ENCODE peak calls at places on chromosome 15, in five cellular contexts. Z is GM23338, R is fibroblast of the aortic adventitia, M is HFFc6, V is choroid plexus epithelial cell. Q is an unnamed sample.

GRCh38 chr15:72284781-72285180 is 12.4 kb upstream of the PARP6 start:
- DNase-seq in M (no peak), R (no peak), V (no peak), Z (no peak), Q (no peak)

GRCh38 chr15:98063311-98063710 is 102.8 kb downstream of the ARRDC4 start:
- DNase-seq in Z (no peak), V (no peak), M (peak), R (peak), Q (peak)

GRCh38 chr15:71595846-71596553 is 214.4 kb upstream of the NR2E3 start:
- DNase-seq in Z (no peak), R (peak), M (peak), V (no peak), Q (no peak)

GRCh38 chr15:82647045-82647834 is at the start of gene CPEB1:
- DNase-seq in Z (peak), V (peak), R (peak), M (peak), Q (no peak)

GRCh38 chr15:40695469-40695910 is 516 bp downstream of the RAD51 start:
- DNase-seq in V (peak), Z (no peak), R (peak), M (peak), Q (no peak)

GRCh38 chr15:98551936-98552562 is 96.3 kb upstream of the IGF1R start:
- DNase-seq in R (no peak), Z (no peak), V (no peak), M (no peak), Q (no peak)

GRCh38 chr15:25849431-25849921 is 13.7 kb downstream of the ATP10A start:
- DNase-seq in Z (peak), V (peak), M (peak), R (peak), Q (peak)

GRCh38 chr15:62344806-62345539 is 179.9 kb upstream of the C2CD4B start:
- DNase-seq in Z (peak), M (peak), V (peak), R (peak), Q (no peak)

GRCh38 chr15:79970921-79971434 is at the start of gene BCL2A1:
- DNase-seq in R (peak), V (peak), M (peak), Z (no peak), Q (peak)

GRCh38 chr15:81274932-81275341 is 49.0 kb downstream of the STARD5 start:
- DNase-seq in M (peak), V (peak), R (peak), Z (peak), Q (no peak)

GRCh38 chr15:53974121-53974520 is 4.1 kb upstream of the UNC13C start:
- DNase-seq in M (no peak), R (no peak), V (no peak), Z (no peak), Q (no peak)

GRCh38 chr15:89984001-89984400 is 17.1 kb upstream of the ZNF710 start:
- DNase-seq in M (no peak), Z (no peak), V (no peak), R (no peak), Q (no peak)

GRCh38 chr15:91032919-91033803 is 10.8 kb upstream of the VPS33B start:
- DNase-seq in V (peak), M (no peak), R (peak), Z (peak), Q (no peak)

GRCh38 chr15:65195542-65196026 is 10.4 kb upstream of the CLPX start:
- DNase-seq in V (no peak), Z (no peak), R (peak), M (no peak), Q (no peak)

GRCh38 chr15:41940441-41940857 is 31.9 kb downstream of the EHD4 start:
- DNase-seq in V (peak), R (peak), Z (no peak), M (peak), Q (no peak)

GRCh38 chr15:57703387-57703786 is 3.1 kb upstream of the POLR2M start:
- DNase-seq in R (no peak), M (peak), V (no peak), Z (no peak), Q (no peak)

GRCh38 chr15:66053991-66054390 is 184.7 kb downstream of the RAB11A start:
- DNase-seq in R (no peak), V (no peak), M (no peak), Z (no peak), Q (no peak)

GRCh38 chr15:58212909-58213526 is 74.8 kb downstream of the AQP9 start:
- DNase-seq in V (peak), Z (peak), M (peak), R (peak), Q (no peak)

GRCh38 chr15:70902105-70902504 is 9.5 kb downstream of the LRRC49 start:
- DNase-seq in V (peak), M (peak), Z (no peak), R (peak), Q (peak)

GRCh38 chr15:83327041-83327440 is 42.6 kb upstream of the BNC1 start:
- DNase-seq in V (peak), R (no peak), Z (no peak), M (no peak), Q (no peak)

GRCh38 chr15:61654004-61654740 is 406.1 kb downstream of the VPS13C start:
- DNase-seq in Z (no peak), R (no peak), M (no peak), V (no peak), Q (no peak)

GRCh38 chr15:101083336-101084045 is 164.3 kb downstream of the LRRK1 start:
- DNase-seq in Z (no peak), V (no peak), R (no peak), M (no peak), Q (no peak)

GRCh38 chr15:100277087-100277855 is 64.5 kb downstream of the ADAMTS17 start:
- DNase-seq in V (no peak), R (no peak), M (no peak), Z (no peak), Q (no peak)

GRCh38 chr15:91407237-91407889 is 307.3 kb downstream of the SV2B start:
- DNase-seq in R (peak), V (peak), M (no peak), Z (peak), Q (no peak)

GRCh38 chr15:59885832-59886231 is 118.3 kb upstream of the FOXB1 start:
- DNase-seq in V (no peak), R (peak), Z (peak), M (no peak), Q (no peak)

GRCh38 chr15:66483131-66483566 is 14.4 kb downstream of the SNAPC5 start:
- DNase-seq in V (peak), M (peak), Z (no peak), R (peak), Q (no peak)

GRCh38 chr15:80709542-80709941 is 14.4 kb downstream of the ABHD17C start:
- DNase-seq in Z (no peak), V (no peak), M (no peak), R (no peak), Q (no peak)

GRCh38 chr15:85458764-85459163 is 78.4 kb downstream of the AKAP13 start:
- DNase-seq in R (no peak), Z (no peak), M (no peak), V (no peak), Q (no peak)

GRCh38 chr15:92687183-92687582 is 31.6 kb upstream of the FAM174B start:
- DNase-seq in R (no peak), Z (no peak), V (no peak), M (peak), Q (no peak)

GRCh38 chr15:85860394-85861161 is 65.9 kb upstream of the KLHL25 start:
- DNase-seq in Z (no peak), V (no peak), M (no peak), R (no peak), Q (no peak)

GRCh38 chr15:73959012-73959581 is 32.8 kb downstream of the LOXL1 start:
- DNase-seq in M (no peak), V (no peak), Z (no peak), R (no peak), Q (no peak)

GRCh38 chr15:92098869-92099268 is 245.4 kb downstream of the SLCO3A1 start:
- DNase-seq in M (no peak), Z (peak), R (peak), V (no peak), Q (no peak)

GRCh38 chr15:63983071-63983711 is 63.1 kb downstream of the DAPK2 start:
- DNase-seq in M (no peak), R (no peak), Z (no peak), V (no peak), Q (no peak)

GRCh38 chr15:55998478-55998877 is 5.1 kb upstream of the NEDD4 start:
- DNase-seq in Z (no peak), M (no peak), V (no peak), R (no peak), Q (no peak)

GRCh38 chr15:74133071-74133702 is 2.8 kb downstream of the ISLR2 start:
- DNase-seq in R (no peak), Z (peak), V (no peak), M (peak), Q (no peak)

GRCh38 chr15:62413147-62413546 is 248.1 kb upstream of the C2CD4B start:
- DNase-seq in R (peak), M (no peak), V (no peak), Z (no peak), Q (peak)

GRCh38 chr15:56286213-56286612 is 42.5 kb upstream of the RFX7 start:
- DNase-seq in R (no peak), Z (peak), V (no peak), M (no peak), Q (no peak)

GRCh38 chr15:77461486-77461885 is 40.8 kb downstream of the HMG20A start:
- DNase-seq in Z (no peak), R (peak), V (no peak), M (peak), Q (peak)

GRCh38 chr15:90184119-90184785 is 16.9 kb upstream of the SEMA4B start:
- DNase-seq in R (peak), Z (peak), V (peak), M (peak), Q (peak)

GRCh38 chr15:32936283-32936918 is 218.6 kb downstream of the GREM1 start:
- DNase-seq in Z (peak), M (peak), V (peak), R (peak), Q (no peak)
- TF ChIP-seq CTCF in Z (peak), M (peak), V (peak), R (peak), Q (peak)

GRCh38 chr15:29818141-29818540 is 4.1 kb downstream of the TJP1 start:
- DNase-seq in Z (no peak), M (no peak), V (no peak), R (no peak), Q (no peak)

GRCh38 chr15:29815705-29816042 is 6.6 kb downstream of the TJP1 start:
- DNase-seq in Z (no peak), M (no peak), V (no peak), R (no peak), Q (no peak)

GRCh38 chr15:29813009-29813408 is 9.3 kb downstream of the TJP1 start:
- DNase-seq in M (no peak), V (no peak), Z (no peak), R (no peak), Q (no peak)

GRCh38 chr15:29812384-29812694 is 9.9 kb downstream of the TJP1 start:
- DNase-seq in R (peak), V (peak), M (peak), Z (peak), Q (no peak)

GRCh38 chr15:29815000-29815704 is 7.1 kb downstream of the TJP1 start:
- DNase-seq in M (peak), Z (no peak), R (peak), V (peak), Q (no peak)
- TF ChIP-seq CTCF in M (no peak), Z (no peak), R (no peak), V (no peak), Q (no peak)

GRCh38 chr15:51327081-51327480 is 11.3 kb downstream of the CYP19A1 start:
- DNase-seq in Z (no peak), R (no peak), M (no peak), V (no peak), Q (no peak)
- TF ChIP-seq CTCF in Z (no peak), R (no peak), M (no peak), V (no peak), Q (no peak)

DNA sequence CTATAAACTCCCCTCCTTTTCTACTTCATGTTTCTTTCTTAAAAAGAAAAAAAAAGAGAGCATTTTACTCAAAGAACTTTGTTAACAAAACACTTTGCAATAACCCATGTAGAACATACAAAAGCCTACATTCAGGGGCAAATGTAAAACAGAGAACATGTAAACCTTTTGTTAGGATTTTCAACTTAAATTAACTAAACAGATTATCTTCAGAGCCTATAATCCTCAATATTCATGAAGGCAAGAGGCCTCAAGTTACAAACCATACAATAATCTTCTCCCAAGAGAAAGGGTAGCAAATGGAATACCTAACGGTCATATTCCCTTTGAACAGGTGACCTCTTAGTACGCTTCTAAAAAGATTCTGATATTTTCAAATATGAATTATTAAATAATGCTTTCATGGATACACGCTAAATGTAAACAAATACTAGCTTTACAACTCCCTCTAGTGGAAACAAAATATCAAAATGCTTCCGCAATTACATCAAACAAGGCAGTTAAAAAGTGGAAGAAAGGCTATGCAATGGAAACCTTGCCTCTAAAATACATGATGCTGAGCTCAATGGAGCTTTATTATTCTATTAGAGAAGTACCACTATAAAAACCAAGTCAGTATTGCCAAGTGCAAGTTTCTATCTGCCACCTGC is 9.9 kb downstream of the CEP152 start:
- DNase-seq in V (peak), R (peak), Z (peak), M (peak), Q (no peak)
- TF ChIP-seq CTCF in V (peak), R (peak), Z (no peak), M (peak), Q (peak)

GRCh38 chr15:44659041-44659440 is 4.4 kb downstream of the SPG11 start:
- DNase-seq in M (no peak), R (no peak), V (no peak), Z (no peak), Q (no peak)

GRCh38 chr15:44662478-44663409 is 718 bp downstream of the SPG11 start:
- DNase-seq in R (peak), Z (peak), V (peak), M (peak), Q (no peak)

GRCh38 chr15:44667039-44667360 is 3.5 kb upstream of the SPG11 start:
- DNase-seq in Z (no peak), M (no peak), V (no peak), R (no peak), Q (no peak)

GRCh38 chr15:44666208-44667038 is 3.0 kb upstream of the SPG11 start:
- DNase-seq in R (no peak), M (no peak), V (no peak), Z (no peak), Q (no peak)

DNA sequence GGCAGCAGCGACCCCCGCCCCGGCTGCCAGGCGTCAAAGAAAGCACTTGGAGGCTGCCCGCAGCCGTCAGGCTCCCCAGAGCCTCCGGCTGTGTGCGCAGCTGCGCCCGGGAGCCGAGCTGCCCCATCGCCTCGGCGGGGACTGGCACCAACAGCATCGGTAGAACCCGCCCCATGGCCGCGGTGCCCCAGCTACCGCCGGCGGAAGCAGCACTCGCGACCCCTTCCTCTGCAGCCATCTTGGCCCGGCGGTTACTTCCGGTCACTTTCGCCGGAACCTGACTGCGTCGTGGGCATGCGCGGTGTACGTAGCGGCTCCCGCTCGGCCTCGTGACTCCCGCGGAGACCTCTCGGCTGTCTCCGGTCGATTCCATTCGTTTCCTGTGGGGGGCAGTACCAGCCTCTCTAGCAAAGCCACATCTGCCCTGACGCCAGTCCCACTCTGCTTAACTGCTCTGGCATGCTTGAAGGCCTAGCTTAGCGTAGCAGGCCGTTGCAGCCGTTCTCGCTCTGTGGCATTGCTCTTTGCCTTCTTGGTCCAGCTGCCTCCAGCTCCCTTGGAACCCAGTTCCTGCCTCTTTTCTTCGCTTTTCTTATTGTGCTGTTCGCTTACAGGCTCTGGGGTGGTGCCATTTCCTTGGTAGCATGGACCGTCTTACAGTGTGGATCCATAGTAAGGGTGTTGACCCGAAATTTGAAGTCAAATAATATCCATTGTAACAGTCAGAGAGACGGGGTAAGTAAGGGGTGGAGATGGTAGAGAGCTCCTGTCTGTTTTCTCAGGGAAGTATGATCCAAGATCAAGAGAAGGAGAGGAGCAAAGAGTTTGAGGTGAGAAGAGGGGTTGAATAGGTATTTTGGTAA is at the start of gene SPG11:
- DNase-seq in R (peak), M (peak), Z (peak), V (peak), Q (peak)
- TF ChIP-seq CTCF in R (peak), M (peak), Z (peak), V (peak), Q (peak)

GRCh38 chr15:78909791-78910228 is 35.0 kb downstream of the CTSH start:
- DNase-seq in V (peak), R (peak), Z (peak), M (peak), Q (no peak)
- TF ChIP-seq CTCF in V (peak), R (peak), Z (peak), M (peak), Q (peak)

Q was measured in BJ.